ENCODE peak calls at places on chromosomes 7 and 10, in six cellular contexts. Y is stomach, X is lower lobe of right lung, F is heart right ventricle, I is IMR-90, P is neural progenitor cell. D is an unnamed sample.
A peak's percentile ranks its signal among the peaks of the same experiment; 100 is the strongest.

GRCh38 chr7:44189286-44189992 is at the start of gene GCK:
- DNase-seq in Y (no peak), X (no peak), F (no peak), I (no peak), P (peak; percentile 34), D (no peak)

GRCh38 chr7:16814987-16815386 is 10.2 kb upstream of the AGR2 start:
- DNase-seq in Y (no peak), X (no peak), F (no peak), I (no peak), P (no peak), D (no peak)

GRCh38 chr10:86423739-86424138 is 57.1 kb upstream of the GRID1 start:
- DNase-seq in Y (no peak), X (no peak), F (no peak), I (no peak), P (no peak), D (no peak)

GRCh38 chr10:70649526-70649925 is 22.8 kb upstream of the ADAMTS14 start:
- DNase-seq in Y (no peak), X (no peak), F (no peak), I (peak; percentile 77), P (no peak), D (peak; percentile 61)

GRCh38 chr10:77925795-77926565 is 575 bp downstream of the DLG5 start:
- DNase-seq in Y (peak; percentile 67), X (peak; percentile 72), F (peak; percentile 56), I (no peak), P (peak; percentile 72), D (peak; percentile 22)

GRCh38 chr10:96509017-96509641 is 4.6 kb downstream of the TLL2 start:
- DNase-seq in Y (no peak), X (no peak), F (no peak), I (peak; percentile 78), P (peak; percentile 58), D (peak; percentile 96)

GRCh38 chr7:108345710-108346336 is 110.4 kb downstream of the NRCAM start:
- DNase-seq in Y (no peak), X (no peak), F (no peak), I (no peak), P (peak; percentile 65), D (no peak)

GRCh38 chr10:58921366-58921947 is 255.0 kb upstream of the PHYHIPL start:
- DNase-seq in Y (no peak), X (no peak), F (no peak), I (no peak), P (no peak), D (no peak)

GRCh38 chr7:41188163-41189130 is 514.4 kb downstream of the INHBA start:
- DNase-seq in Y (no peak), X (no peak), F (no peak), I (peak; percentile 88), P (no peak), D (peak; percentile 81)

GRCh38 chr7:101702362-101702850 is 73.3 kb upstream of the MYL10 start:
- DNase-seq in Y (no peak), X (no peak), F (no peak), I (no peak), P (no peak), D (no peak)

GRCh38 chr7:70837589-70837988 is 294.4 kb upstream of the GALNT17 start:
- DNase-seq in Y (no peak), X (no peak), F (no peak), I (no peak), P (no peak), D (no peak)

DNA sequence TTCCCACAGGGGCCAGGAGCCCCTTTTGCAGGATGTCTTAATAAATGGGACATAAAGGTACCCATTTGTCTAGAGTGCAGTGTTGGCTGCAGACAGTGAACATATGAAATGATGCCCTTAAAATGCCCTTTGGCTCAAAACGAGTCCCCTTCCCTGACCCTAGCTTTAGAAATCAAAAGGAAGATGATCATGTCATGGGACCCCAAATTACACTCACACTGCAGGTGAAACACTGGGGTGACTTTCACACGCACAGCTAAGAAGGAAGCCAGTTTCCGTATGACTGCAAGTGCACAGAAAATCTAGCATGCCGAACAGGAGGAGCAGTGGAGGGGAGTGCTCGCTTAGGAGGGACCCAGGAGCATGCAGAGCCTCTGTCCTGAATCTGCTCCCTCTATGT is 154.5 kb upstream of the KLF14 start:
- DNase-seq in Y (no peak), X (no peak), F (no peak), I (no peak), P (no peak), D (no peak)
- H3K4me3 ChIP-seq in Y (no peak overlapping the region), X (no peak overlapping the region), F (no peak overlapping the region), I (no peak overlapping the region), P (no peak overlapping the region), D (no peak overlapping the region)

DNA sequence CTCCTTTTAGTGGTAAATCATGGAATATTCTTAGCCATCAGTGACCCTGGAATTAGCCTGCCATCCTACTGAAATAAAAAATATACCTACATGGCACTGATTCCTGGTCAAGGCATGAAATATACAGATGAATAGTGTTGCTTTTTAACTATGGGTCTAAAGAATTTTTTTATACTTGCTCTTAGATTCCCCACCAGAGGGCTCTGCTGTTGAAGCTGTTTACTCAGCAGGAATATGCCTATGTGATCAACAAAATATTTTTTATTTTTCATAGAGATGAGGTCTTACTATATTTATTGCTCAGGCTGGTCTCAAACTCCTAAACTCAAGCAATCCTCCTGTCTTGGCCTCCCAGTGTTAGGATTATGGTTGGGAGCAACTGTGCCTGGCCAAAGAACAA is 13.5 kb downstream of the ZC3HC1 start:
- DNase-seq in Y (no peak), X (no peak), F (no peak), I (peak; percentile 20), P (no peak), D (no peak)
- TF ChIP-seq CTCF in Y (no peak), X (no peak), F (peak; percentile 26), I (peak; percentile 41), P (peak; percentile 19), D (peak; percentile 56)

GRCh38 chr10:3471497-3471896 is 298.9 kb upstream of the PITRM1 start:
- DNase-seq in Y (no peak), X (no peak), F (no peak), I (no peak), P (no peak), D (no peak)

GRCh38 chr10:3469639-3470020 is 297.0 kb upstream of the PITRM1 start:
- DNase-seq in Y (no peak), X (no peak), F (no peak), I (no peak), P (no peak), D (no peak)

GRCh38 chr10:3467052-3467906 is 294.7 kb upstream of the PITRM1 start:
- DNase-seq in Y (peak; percentile 55), X (peak; percentile 82), F (peak; percentile 81), I (peak; percentile 93), P (peak; percentile 32), D (peak; percentile 97)

GRCh38 chr10:3470191-3470590 is 297.6 kb upstream of the PITRM1 start:
- DNase-seq in Y (no peak), X (no peak), F (no peak), I (no peak), P (no peak), D (no peak)

DNA sequence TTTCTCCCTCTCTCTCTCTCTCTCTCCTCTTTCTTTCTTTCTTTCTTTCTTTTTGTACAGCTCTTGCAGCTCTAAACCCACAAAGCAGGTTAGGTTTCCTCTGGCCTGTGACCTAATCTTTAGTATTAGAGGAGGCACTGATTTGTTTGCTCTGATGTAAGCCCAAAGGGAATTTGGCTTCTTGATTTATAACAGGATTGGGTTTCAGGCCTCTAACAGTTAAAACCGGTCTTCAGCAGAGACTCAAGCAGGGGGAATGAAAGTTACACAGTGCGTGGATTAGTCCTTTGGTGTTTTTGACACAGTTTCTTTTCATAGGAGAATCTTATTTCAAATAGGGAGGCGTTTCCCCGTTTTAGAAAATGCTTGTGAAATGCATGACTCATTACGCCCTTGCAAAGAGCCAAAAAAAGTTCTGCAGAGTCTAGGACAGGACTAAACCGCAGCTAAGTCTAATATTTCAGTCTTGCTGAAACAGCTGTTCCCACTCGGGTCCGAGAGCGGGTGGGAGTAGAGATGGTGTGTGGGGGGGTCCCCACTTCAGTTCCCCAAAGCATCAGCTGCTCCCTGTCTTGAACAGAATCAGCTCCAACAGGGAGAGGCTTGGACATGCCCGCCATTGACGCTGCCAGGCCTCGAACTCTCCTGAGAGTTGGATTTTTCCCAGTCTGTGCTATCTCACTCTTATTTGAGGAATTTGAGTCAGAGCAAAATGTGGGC is 296.5 kb upstream of the PITRM1 start:
- DNase-seq in Y (no peak), X (peak; percentile 67), F (peak; percentile 51), I (peak; percentile 96), P (peak; percentile 27), D (peak; percentile 97)
- H3K4me3 ChIP-seq in Y (no peak overlapping the region), X (no peak overlapping the region), F (no peak overlapping the region), I (no peak overlapping the region), P (no peak overlapping the region), D (no peak overlapping the region)

DNA sequence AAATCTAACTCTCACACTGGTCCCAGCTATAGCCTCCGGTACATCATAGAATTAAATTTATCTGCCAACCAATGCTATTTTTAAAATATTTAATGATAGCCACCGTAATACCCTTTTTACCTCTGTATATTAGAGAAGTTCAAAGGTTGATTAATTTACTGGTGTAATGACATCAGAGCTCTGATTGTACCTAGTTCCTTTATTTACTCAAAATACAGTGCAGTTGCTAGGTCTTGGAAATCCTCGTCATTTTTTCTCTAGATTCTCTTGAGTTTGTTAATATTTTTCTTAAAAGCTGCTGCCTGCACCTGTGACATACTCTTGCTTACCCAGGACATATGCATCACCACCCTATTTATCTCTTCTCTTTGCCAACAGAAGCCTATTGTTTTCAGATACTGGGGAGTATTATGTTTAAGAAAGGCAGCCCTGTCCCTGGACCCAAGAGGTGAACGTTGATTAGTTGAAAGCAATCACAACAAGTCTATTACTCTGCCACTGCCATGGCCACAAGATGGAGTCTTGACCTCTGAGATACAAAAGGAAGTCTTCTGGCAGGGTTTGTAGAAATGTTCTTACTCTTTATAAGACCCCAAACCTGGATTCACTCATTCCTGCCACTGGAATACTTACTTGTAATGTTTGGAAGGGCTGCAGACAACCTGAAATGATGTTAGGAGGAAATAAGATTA is 25.6 kb upstream of the TMEM26 start:
- DNase-seq in Y (no peak), X (no peak), F (no peak), I (no peak), P (no peak), D (no peak)
- TF ChIP-seq CTCF in Y (no peak), X (no peak), F (no peak), I (no peak), P (no peak), D (no peak)

GRCh38 chr7:4749363-4749762 is 26.1 kb upstream of the AP5Z1 start:
- DNase-seq in Y (no peak), X (no peak), F (no peak), I (no peak), P (no peak), D (no peak)
- H3K4me3 ChIP-seq in Y (no peak overlapping the region), X (no peak overlapping the region), F (no peak overlapping the region), I (no peak overlapping the region), P (no peak overlapping the region), D (no peak overlapping the region)

DNA sequence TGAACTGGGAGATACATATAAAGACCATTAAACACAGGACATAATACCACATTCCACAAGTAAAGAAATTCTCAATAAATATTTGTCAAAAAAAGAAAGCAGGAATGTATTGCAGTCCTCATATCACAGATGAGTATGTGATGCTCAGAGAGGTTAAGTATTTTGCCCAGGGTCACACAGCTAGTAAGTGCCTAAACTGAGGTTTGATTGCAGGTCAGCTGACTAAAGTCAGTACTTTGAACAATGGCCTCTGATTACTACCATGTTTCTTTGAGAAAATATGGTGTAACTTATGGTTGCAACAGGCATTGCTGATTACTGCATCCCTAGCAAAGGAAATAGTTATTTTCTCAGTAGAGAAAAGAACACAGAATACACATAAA is 267.1 kb downstream of the ELMO1 start:
- DNase-seq in Y (no peak), X (no peak), F (no peak), I (no peak), P (no peak), D (no peak)
- TF ChIP-seq CTCF in Y (no peak), X (no peak), F (no peak), I (no peak), P (no peak), D (no peak)

D was measured in astrocyte of the spinal cord.